ENCODE peak calls at places on chromosomes 6 and 20, in four cellular contexts. R is RCC 7860, F is ELF-1, T is posterior cingulate gyrus. U is an unnamed sample.

GRCh38 chr6:149723771-149724417 is 6.0 kb upstream of the LATS1 start:
- DNase-seq in R (peak), F (peak), T (peak), U (peak)

GRCh38 chr6:118896339-118897136 is 2.6 kb downstream of the ASF1A start:
- DNase-seq in R (peak), F (peak), T (no peak), U (peak)

GRCh38 chr6:17602888-17603287 is 2.8 kb downstream of the FAM8A1 start:
- DNase-seq in R (no peak), F (no peak), T (no peak), U (peak)

GRCh38 chr6:9540534-9541126 is 874.2 kb downstream of the TFAP2A start:
- DNase-seq in R (peak), F (no peak), T (no peak), U (peak)

GRCh38 chr6:81786159-81786558 is 33.7 kb upstream of the TENT5A start:
- DNase-seq in R (no peak), F (no peak), T (no peak), U (no peak)

GRCh38 chr6:148140772-148141557 is 201.7 kb upstream of the SASH1 start:
- DNase-seq in R (no peak), F (no peak), T (no peak), U (no peak)

GRCh38 chr6:136547336-136547735 is 2.9 kb downstream of the MAP7 start:
- DNase-seq in R (peak), F (no peak), T (no peak), U (peak)

GRCh38 chr20:25340380-25340779 is 50.3 kb downstream of the ABHD12 start:
- DNase-seq in R (no peak), F (peak), T (no peak), U (no peak)

GRCh38 chr6:118485601-118486550 is 62.2 kb upstream of the PLN start:
- DNase-seq in R (no peak), F (no peak), T (peak), U (no peak)

GRCh38 chr6:133512410-133513016 is 271.4 kb downstream of the EYA4 start:
- DNase-seq in R (peak), F (peak), T (peak), U (peak)

GRCh38 chr6:159716247-159717086 is 10.8 kb upstream of the WTAP start:
- DNase-seq in R (peak), F (no peak), T (no peak), U (peak)

U was measured in kidney glomerular epithelial cell.